ENCODE peak calls at places on chromosome X, in six cellular contexts. V is A172; K is HEK293T; F is activated naive CD8-positive, alpha-beta T cell treated with anti-CD3 and anti-CD28 coated beads for 36 hours; Y is RKO; G is bronchial epithelial cell. O is an unnamed sample.

GRCh38 chrX:120250522-120251271 is at the start of gene ZBTB33:
- DNase-seq in V (peak; percentile 60), K (peak; percentile 97), F (peak; percentile 88), Y (peak; percentile 91), G (peak; percentile 79), O (peak; percentile 96)

GRCh38 chrX:50865311-50865710 is 45.2 kb upstream of the BMP15 start:
- DNase-seq in V (no peak), K (no peak), F (no peak), Y (no peak), G (no peak), O (no peak)

GRCh38 chrX:131802836-131803626 is 220.1 kb upstream of the STK26 start:
- DNase-seq in V (no peak), K (peak; percentile 74), F (peak; percentile 12), Y (no peak), G (no peak), O (peak; percentile 63)

GRCh38 chrX:39714471-39714870 is 383.3 kb downstream of the BCOR start:
- DNase-seq in V (no peak), K (no peak), F (no peak), Y (no peak), G (no peak), O (no peak)

GRCh38 chrX:37993857-37994619 is 12.3 kb upstream of the SYTL5 start:
- DNase-seq in V (peak; percentile 18), K (no peak), F (no peak), Y (no peak), G (peak; percentile 55), O (peak; percentile 33)

GRCh38 chrX:101617211-101618191 is at the start of gene ARMCX6:
- DNase-seq in V (peak; percentile 49), K (peak; percentile 71), F (peak; percentile 77), Y (peak; percentile 83), G (peak; percentile 55), O (peak; percentile 58)

GRCh38 chrX:112837531-112837930 is 3.1 kb downstream of the AMOT start:
- DNase-seq in V (no peak), K (no peak), F (no peak), Y (no peak), G (no peak), O (no peak)

GRCh38 chrX:155888139-155888538 is 7.0 kb downstream of the VAMP7 start:
- DNase-seq in V (peak; percentile 93), K (no peak), F (no peak), Y (peak; percentile 77), G (peak; percentile 75), O (peak; percentile 75)

GRCh38 chrX:50913520-50913919 is 3.0 kb downstream of the BMP15 start:
- DNase-seq in V (no peak), K (no peak), F (no peak), Y (no peak), G (peak; percentile 30), O (no peak)

GRCh38 chrX:118218940-118219339 is 102.3 kb upstream of the KLHL13 start:
- DNase-seq in V (no peak), K (no peak), F (no peak), Y (no peak), G (no peak), O (no peak)

GRCh38 chrX:43631841-43632240 is 24.3 kb upstream of the MAOA start:
- DNase-seq in V (no peak), K (no peak), F (no peak), Y (no peak), G (no peak), O (no peak)

GRCh38 chrX:93177930-93178329 is 495.4 kb downstream of the NAP1L3 start:
- DNase-seq in V (no peak), K (no peak), F (no peak), Y (no peak), G (no peak), O (no peak)

GRCh38 chrX:10574663-10575062 is 45.7 kb downstream of the MID1 start:
- DNase-seq in V (peak; percentile 36), K (no peak), F (no peak), Y (no peak), G (peak; percentile 76), O (peak; percentile 78)

GRCh38 chrX:18354369-18355329 is at the start of gene SCML2:
- DNase-seq in V (peak; percentile 20), K (peak; percentile 42), F (peak; percentile 50), Y (no peak), G (no peak), O (peak; percentile 31)